ENCODE peak calls at places on chromosomes 7 and 10, in eight cellular contexts. One of them, this sample, is unnamed.
A peak's percentile ranks its signal among the peaks of the same experiment; 100 is the strongest.

GRCh38 chr10:92756233-92757065 is 66.7 kb downstream of the HHEX start:
- DNase-seq in NCI-H748 treated with DMSO at 0.1 percent for 48 hours: no peak
- DNase-seq in neuronal stem cell: no peak
- DNase-seq in GM04504: no peak
- DNase-seq in AG20443: no peak
- DNase-seq in stimulated activated CD4-positive, alpha-beta T cell treated with anti-CD3 and anti-CD28 coated beads, Interleukin-1b, Interleukin-23, amount 100 ng/mL, for 4 hours: no peak
- DNase-seq in HCEC 1CT: peak; percentile 5
- DNase-seq in epithelial cell of esophagus: no peak
- DNase-seq in this sample: no peak

GRCh38 chr7:41943098-41943577 is 240.2 kb upstream of the INHBA start:
- DNase-seq in AG20443: peak; percentile 89
- DNase-seq in neuronal stem cell: peak; percentile 75
- DNase-seq in epithelial cell of esophagus: peak; percentile 76
- DNase-seq in GM04504: peak; percentile 41
- DNase-seq in stimulated activated CD4-positive, alpha-beta T cell treated with anti-CD3 and anti-CD28 coated beads, Interleukin-1b, Interleukin-23, amount 100 ng/mL, for 4 hours: peak; percentile 52
- DNase-seq in NCI-H748 treated with DMSO at 0.1 percent for 48 hours: peak; percentile 9
- DNase-seq in HCEC 1CT: peak; percentile 73
- DNase-seq in this sample: no peak

GRCh38 chr10:11874568-11875182 is 51.5 kb downstream of the PROSER2 start:
- DNase-seq in GM04504: no peak
- DNase-seq in neuronal stem cell: peak; percentile 90
- DNase-seq in stimulated activated CD4-positive, alpha-beta T cell treated with anti-CD3 and anti-CD28 coated beads, Interleukin-1b, Interleukin-23, amount 100 ng/mL, for 4 hours: peak; percentile 9
- DNase-seq in NCI-H748 treated with DMSO at 0.1 percent for 48 hours: peak; percentile 41
- DNase-seq in AG20443: no peak
- DNase-seq in epithelial cell of esophagus: peak; percentile 89
- DNase-seq in HCEC 1CT: no peak
- DNase-seq in this sample: no peak

GRCh38 chr7:127979113-127979727 is 52.0 kb downstream of the LRRC4 start:
- DNase-seq in AG20443: no peak
- DNase-seq in epithelial cell of esophagus: no peak
- DNase-seq in neuronal stem cell: no peak
- DNase-seq in NCI-H748 treated with DMSO at 0.1 percent for 48 hours: no peak
- DNase-seq in GM04504: no peak
- DNase-seq in HCEC 1CT: no peak
- DNase-seq in stimulated activated CD4-positive, alpha-beta T cell treated with anti-CD3 and anti-CD28 coated beads, Interleukin-1b, Interleukin-23, amount 100 ng/mL, for 4 hours: no peak
- DNase-seq in this sample: no peak

GRCh38 chr7:140678816-140679130 is 6.0 kb downstream of the ADCK2 start:
- DNase-seq in HCEC 1CT: no peak
- DNase-seq in neuronal stem cell: no peak
- DNase-seq in NCI-H748 treated with DMSO at 0.1 percent for 48 hours: no peak
- DNase-seq in stimulated activated CD4-positive, alpha-beta T cell treated with anti-CD3 and anti-CD28 coated beads, Interleukin-1b, Interleukin-23, amount 100 ng/mL, for 4 hours: no peak
- DNase-seq in AG20443: no peak
- DNase-seq in GM04504: no peak
- DNase-seq in epithelial cell of esophagus: no peak
- DNase-seq in this sample: no peak

GRCh38 chr10:5497948-5498730 is 1.2 kb downstream of the CALML5 start:
- DNase-seq in NCI-H748 treated with DMSO at 0.1 percent for 48 hours: no peak
- DNase-seq in GM04504: no peak
- DNase-seq in neuronal stem cell: no peak
- DNase-seq in AG20443: no peak
- DNase-seq in HCEC 1CT: no peak
- DNase-seq in epithelial cell of esophagus: no peak
- DNase-seq in stimulated activated CD4-positive, alpha-beta T cell treated with anti-CD3 and anti-CD28 coated beads, Interleukin-1b, Interleukin-23, amount 100 ng/mL, for 4 hours: no peak
- DNase-seq in this sample: no peak

GRCh38 chr10:129707406-129708388 is 240.7 kb downstream of the MGMT start:
- DNase-seq in neuronal stem cell: no peak
- DNase-seq in AG20443: no peak
- DNase-seq in NCI-H748 treated with DMSO at 0.1 percent for 48 hours: no peak
- DNase-seq in GM04504: no peak
- DNase-seq in epithelial cell of esophagus: no peak
- DNase-seq in HCEC 1CT: no peak
- DNase-seq in stimulated activated CD4-positive, alpha-beta T cell treated with anti-CD3 and anti-CD28 coated beads, Interleukin-1b, Interleukin-23, amount 100 ng/mL, for 4 hours: no peak
- DNase-seq in this sample: peak; percentile 38

GRCh38 chr7:157849341-157849596 is 512.5 kb downstream of the DNAJB6 start:
- DNase-seq in epithelial cell of esophagus: no peak
- DNase-seq in AG20443: no peak
- DNase-seq in HCEC 1CT: no peak
- DNase-seq in NCI-H748 treated with DMSO at 0.1 percent for 48 hours: no peak
- DNase-seq in GM04504: no peak
- DNase-seq in neuronal stem cell: no peak
- DNase-seq in stimulated activated CD4-positive, alpha-beta T cell treated with anti-CD3 and anti-CD28 coated beads, Interleukin-1b, Interleukin-23, amount 100 ng/mL, for 4 hours: no peak
- DNase-seq in this sample: no peak

GRCh38 chr7:96546426-96546825 is 163.2 kb downstream of the SEM1 start:
- DNase-seq in NCI-H748 treated with DMSO at 0.1 percent for 48 hours: no peak
- DNase-seq in stimulated activated CD4-positive, alpha-beta T cell treated with anti-CD3 and anti-CD28 coated beads, Interleukin-1b, Interleukin-23, amount 100 ng/mL, for 4 hours: no peak
- DNase-seq in GM04504: no peak
- DNase-seq in neuronal stem cell: no peak
- DNase-seq in epithelial cell of esophagus: peak; percentile 72
- DNase-seq in AG20443: no peak
- DNase-seq in HCEC 1CT: no peak
- DNase-seq in this sample: no peak

GRCh38 chr7:81482600-81483186 is 287.2 kb downstream of the HGF start:
- DNase-seq in neuronal stem cell: no peak
- DNase-seq in AG20443: peak; percentile 30
- DNase-seq in GM04504: no peak
- DNase-seq in NCI-H748 treated with DMSO at 0.1 percent for 48 hours: peak; percentile 46
- DNase-seq in HCEC 1CT: peak; percentile 41
- DNase-seq in epithelial cell of esophagus: peak; percentile 34
- DNase-seq in stimulated activated CD4-positive, alpha-beta T cell treated with anti-CD3 and anti-CD28 coated beads, Interleukin-1b, Interleukin-23, amount 100 ng/mL, for 4 hours: no peak
- DNase-seq in this sample: no peak

GRCh38 chr10:70575874-70576802 is 26.4 kb downstream of the PRF1 start:
- DNase-seq in GM04504: no peak
- DNase-seq in epithelial cell of esophagus: no peak
- DNase-seq in NCI-H748 treated with DMSO at 0.1 percent for 48 hours: no peak
- DNase-seq in stimulated activated CD4-positive, alpha-beta T cell treated with anti-CD3 and anti-CD28 coated beads, Interleukin-1b, Interleukin-23, amount 100 ng/mL, for 4 hours: no peak
- DNase-seq in HCEC 1CT: peak; percentile 16
- DNase-seq in neuronal stem cell: no peak
- DNase-seq in AG20443: no peak
- DNase-seq in this sample: peak; percentile 41

GRCh38 chr10:22629843-22630228 is 84.5 kb downstream of the PIP4K2A start:
- DNase-seq in stimulated activated CD4-positive, alpha-beta T cell treated with anti-CD3 and anti-CD28 coated beads, Interleukin-1b, Interleukin-23, amount 100 ng/mL, for 4 hours: no peak
- DNase-seq in NCI-H748 treated with DMSO at 0.1 percent for 48 hours: no peak
- DNase-seq in neuronal stem cell: no peak
- DNase-seq in AG20443: no peak
- DNase-seq in epithelial cell of esophagus: no peak
- DNase-seq in HCEC 1CT: no peak
- DNase-seq in GM04504: no peak
- DNase-seq in this sample: no peak

GRCh38 chr10:122648599-122649428 is 50.8 kb downstream of the C10orf120 start:
- DNase-seq in HCEC 1CT: peak; percentile 21
- DNase-seq in NCI-H748 treated with DMSO at 0.1 percent for 48 hours: peak; percentile 38
- DNase-seq in epithelial cell of esophagus: peak; percentile 53
- DNase-seq in neuronal stem cell: peak; percentile 65
- DNase-seq in AG20443: peak; percentile 61
- DNase-seq in stimulated activated CD4-positive, alpha-beta T cell treated with anti-CD3 and anti-CD28 coated beads, Interleukin-1b, Interleukin-23, amount 100 ng/mL, for 4 hours: no peak
- DNase-seq in GM04504: no peak
- DNase-seq in this sample: peak; percentile 10

GRCh38 chr7:4048336-4048735 is 633.8 kb upstream of the FOXK1 start:
- DNase-seq in epithelial cell of esophagus: no peak
- DNase-seq in stimulated activated CD4-positive, alpha-beta T cell treated with anti-CD3 and anti-CD28 coated beads, Interleukin-1b, Interleukin-23, amount 100 ng/mL, for 4 hours: no peak
- DNase-seq in AG20443: no peak
- DNase-seq in NCI-H748 treated with DMSO at 0.1 percent for 48 hours: no peak
- DNase-seq in HCEC 1CT: no peak
- DNase-seq in neuronal stem cell: no peak
- DNase-seq in GM04504: no peak
- DNase-seq in this sample: no peak

GRCh38 chr7:47458057-47458456 is 123.9 kb downstream of the TNS3 start:
- DNase-seq in AG20443: peak; percentile 93
- DNase-seq in NCI-H748 treated with DMSO at 0.1 percent for 48 hours: no peak
- DNase-seq in neuronal stem cell: no peak
- DNase-seq in stimulated activated CD4-positive, alpha-beta T cell treated with anti-CD3 and anti-CD28 coated beads, Interleukin-1b, Interleukin-23, amount 100 ng/mL, for 4 hours: no peak
- DNase-seq in epithelial cell of esophagus: no peak
- DNase-seq in GM04504: peak; percentile 95
- DNase-seq in HCEC 1CT: peak; percentile 100
- DNase-seq in this sample: peak; percentile 80

GRCh38 chr7:130961128-130961601 is 227.2 kb upstream of the KLF14 start:
- DNase-seq in neuronal stem cell: no peak
- DNase-seq in HCEC 1CT: no peak
- DNase-seq in NCI-H748 treated with DMSO at 0.1 percent for 48 hours: no peak
- DNase-seq in stimulated activated CD4-positive, alpha-beta T cell treated with anti-CD3 and anti-CD28 coated beads, Interleukin-1b, Interleukin-23, amount 100 ng/mL, for 4 hours: peak; percentile 67
- DNase-seq in epithelial cell of esophagus: peak; percentile 78
- DNase-seq in GM04504: peak; percentile 40
- DNase-seq in AG20443: peak; percentile 37
- DNase-seq in this sample: peak; percentile 78

GRCh38 chr7:47482013-47482761 is 99.7 kb downstream of the TNS3 start:
- DNase-seq in stimulated activated CD4-positive, alpha-beta T cell treated with anti-CD3 and anti-CD28 coated beads, Interleukin-1b, Interleukin-23, amount 100 ng/mL, for 4 hours: no peak
- DNase-seq in NCI-H748 treated with DMSO at 0.1 percent for 48 hours: no peak
- DNase-seq in GM04504: peak; percentile 76
- DNase-seq in HCEC 1CT: peak; percentile 95
- DNase-seq in epithelial cell of esophagus: peak; percentile 81
- DNase-seq in AG20443: peak; percentile 80
- DNase-seq in neuronal stem cell: no peak
- DNase-seq in this sample: peak; percentile 74